ENCODE peak calls at places on chromosomes 6 and 20, in four cellular contexts. C is fibroblast of pulmonary artery; Z is hepatocyte; K is CD8-positive, alpha-beta T cell. N is an unnamed sample.

GRCh38 chr6:108944707-108945685 is 96.8 kb downstream of the ARMC2 start:
- DNase-seq in C (peak), Z (peak), K (no peak), N (no peak)

GRCh38 chr6:81909981-81910910 is 157.8 kb upstream of the TENT5A start:
- DNase-seq in C (no peak), Z (no peak), K (no peak), N (no peak)

GRCh38 chr6:87671555-87672029 is 30.4 kb downstream of the AKIRIN2 start:
- DNase-seq in C (no peak), Z (peak), K (no peak), N (no peak)

GRCh38 chr6:5279891-5280338 is 18.6 kb downstream of the FARS2 start:
- DNase-seq in C (no peak), Z (no peak), K (no peak), N (no peak)

GRCh38 chr20:41437836-41438235 is 71.2 kb upstream of the EMILIN3 start:
- DNase-seq in C (no peak), Z (no peak), K (no peak), N (no peak)

GRCh38 chr6:24148154-24148570 is 22.1 kb downstream of the NRSN1 start:
- DNase-seq in C (no peak), Z (peak), K (no peak), N (no peak)

GRCh38 chr6:155274533-155274932 is 10.7 kb downstream of the CLDN20 start:
- DNase-seq in C (peak), Z (no peak), K (no peak), N (no peak)

GRCh38 chr20:11847827-11848226 is 69.9 kb upstream of the BTBD3 start:
- DNase-seq in C (no peak), Z (no peak), K (no peak), N (no peak)

GRCh38 chr6:139278190-139278589 is 13.6 kb downstream of the TXLNB start:
- DNase-seq in C (no peak), Z (no peak), K (no peak), N (no peak)

GRCh38 chr6:27891300-27891913 is 20.8 kb downstream of the OR2B2 start:
- DNase-seq in C (no peak), Z (no peak), K (no peak), N (no peak)

GRCh38 chr20:6663751-6664388 is 103.6 kb upstream of the BMP2 start:
- DNase-seq in C (peak), Z (peak), K (no peak), N (no peak)

GRCh38 chr6:139126255-139126654 is 8.6 kb upstream of the HECA start:
- DNase-seq in C (peak), Z (no peak), K (peak), N (no peak)

GRCh38 chr6:75217203-75217602 is 11.3 kb upstream of the COL12A1 start:
- DNase-seq in C (peak), Z (no peak), K (no peak), N (no peak)

GRCh38 chr6:151002562-151002961 is 137.1 kb downstream of the MTHFD1L start:
- DNase-seq in C (no peak), Z (no peak), K (no peak), N (no peak)
- H3K4me3 ChIP-seq in C (no peak), Z (no peak), K (no peak), N (no peak)

GRCh38 chr6:158909938-158910337 is 90.1 kb downstream of the RSPH3 start:
- DNase-seq in C (no peak), Z (no peak), K (no peak), N (no peak)
- H3K4me3 ChIP-seq in C (no peak), Z (no peak), K (peak), N (no peak)

GRCh38 chr6:168037856-168038255 is 40.4 kb downstream of the KIF25 start:
- DNase-seq in C (no peak), Z (no peak), K (no peak), N (no peak)

GRCh38 chr6:168035098-168035660 is 37.7 kb downstream of the KIF25 start:
- DNase-seq in C (peak), Z (peak), K (no peak), N (no peak)

GRCh38 chr6:168034537-168034936 is 37.1 kb downstream of the KIF25 start:
- DNase-seq in C (no peak), Z (no peak), K (no peak), N (no peak)

GRCh38 chr6:168037242-168037641 is 39.8 kb downstream of the KIF25 start:
- DNase-seq in C (no peak), Z (no peak), K (no peak), N (no peak)

GRCh38 chr6:168035661-168036616 is 38.5 kb downstream of the KIF25 start:
- DNase-seq in C (peak), Z (peak), K (no peak), N (no peak)
- H3K4me3 ChIP-seq in C (peak), Z (peak), K (no peak), N (peak)

DNA sequence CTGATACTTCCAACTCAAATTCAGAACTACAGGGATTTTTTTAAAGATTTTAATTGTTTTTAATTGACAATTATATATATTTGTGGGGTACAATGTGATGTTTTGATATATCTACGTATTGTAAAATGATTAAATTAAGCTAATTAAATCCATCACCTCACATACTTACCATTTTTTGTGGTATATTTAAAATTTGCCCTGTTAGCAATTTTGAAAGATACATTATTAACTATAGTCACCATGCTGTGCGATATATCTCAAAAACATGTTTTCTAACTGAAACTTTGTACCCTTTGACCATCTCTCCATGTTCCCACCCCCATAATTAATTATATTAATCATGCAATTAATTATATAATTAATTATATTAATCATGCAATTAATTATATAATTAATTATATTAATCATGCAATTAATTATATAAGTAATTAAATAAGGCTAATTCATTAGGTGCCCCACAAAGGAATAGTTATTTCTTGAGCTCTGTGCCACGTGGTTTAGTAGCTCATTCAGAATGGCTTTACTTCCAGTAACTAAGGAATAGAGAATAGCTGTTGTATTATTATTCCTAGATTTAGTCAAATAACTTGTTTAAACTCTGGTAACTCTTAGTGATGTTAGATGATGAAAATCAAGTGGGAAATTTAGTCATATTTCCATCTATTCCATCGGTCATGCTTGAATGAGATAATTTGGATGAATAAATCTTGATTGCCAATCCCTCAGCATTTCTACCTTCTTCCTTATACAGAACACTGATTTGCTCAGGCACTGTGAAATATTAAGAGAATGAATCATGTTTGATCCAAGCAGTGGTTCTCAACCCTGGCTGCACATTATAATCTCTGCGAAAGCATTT is 25.1 kb downstream of the LOC128125822 start:
- DNase-seq in C (peak), Z (no peak), K (no peak), N (no peak)
- H3K4me3 ChIP-seq in C (no peak), Z (peak), K (peak), N (peak)

GRCh38 chr6:158161566-158162254 is 6.4 kb downstream of the SERAC1 start:
- DNase-seq in C (no peak), Z (no peak), K (no peak), N (no peak)
- H3K4me3 ChIP-seq in C (no peak), Z (no peak), K (no peak), N (no peak)

DNA sequence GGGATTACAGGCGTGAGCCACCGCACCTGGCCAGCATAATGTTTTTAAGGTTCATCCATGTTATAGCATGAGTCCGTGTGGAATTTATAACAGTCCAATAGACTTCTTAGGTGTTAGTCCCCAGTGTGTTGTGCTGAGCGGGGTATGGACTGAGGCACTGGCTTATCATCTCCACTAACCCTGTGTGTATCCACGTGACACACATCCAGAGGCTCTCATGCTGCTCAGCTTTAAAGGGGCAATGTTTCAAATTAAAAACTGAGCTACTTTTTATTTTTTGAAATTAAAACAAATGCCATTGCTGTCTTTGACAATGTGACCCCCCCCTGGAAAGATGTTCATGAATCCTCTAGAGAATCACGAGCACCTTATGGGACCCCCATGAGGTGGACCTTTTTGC is 54.3 kb upstream of the TRERF1 start:
- DNase-seq in C (no peak), Z (no peak), K (no peak), N (no peak)
- H3K4me3 ChIP-seq in C (no peak), Z (no peak), K (no peak), N (no peak)

DNA sequence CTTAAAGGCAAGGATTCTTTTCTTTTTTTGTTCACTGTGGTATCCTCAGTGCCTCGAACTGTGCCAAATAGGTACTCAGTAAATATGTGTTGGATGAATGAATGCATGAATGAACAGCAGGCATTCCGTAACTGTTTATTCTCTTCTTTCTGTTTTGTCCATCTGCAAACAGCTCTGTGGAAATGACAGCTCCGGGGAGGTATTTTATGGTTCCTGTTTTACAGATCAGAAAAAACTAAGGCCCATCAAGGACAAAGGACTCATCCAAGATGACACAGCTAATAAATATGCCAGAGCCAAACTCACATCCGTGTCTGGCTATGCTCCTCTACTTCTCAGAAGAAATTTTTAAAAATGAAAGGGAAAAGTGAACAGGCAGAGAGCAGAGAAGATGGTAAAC is 21.0 kb downstream of the JPH2 start:
- DNase-seq in C (peak), Z (no peak), K (no peak), N (no peak)
- H3K4me3 ChIP-seq in C (no peak), Z (no peak), K (no peak), N (no peak)

DNA sequence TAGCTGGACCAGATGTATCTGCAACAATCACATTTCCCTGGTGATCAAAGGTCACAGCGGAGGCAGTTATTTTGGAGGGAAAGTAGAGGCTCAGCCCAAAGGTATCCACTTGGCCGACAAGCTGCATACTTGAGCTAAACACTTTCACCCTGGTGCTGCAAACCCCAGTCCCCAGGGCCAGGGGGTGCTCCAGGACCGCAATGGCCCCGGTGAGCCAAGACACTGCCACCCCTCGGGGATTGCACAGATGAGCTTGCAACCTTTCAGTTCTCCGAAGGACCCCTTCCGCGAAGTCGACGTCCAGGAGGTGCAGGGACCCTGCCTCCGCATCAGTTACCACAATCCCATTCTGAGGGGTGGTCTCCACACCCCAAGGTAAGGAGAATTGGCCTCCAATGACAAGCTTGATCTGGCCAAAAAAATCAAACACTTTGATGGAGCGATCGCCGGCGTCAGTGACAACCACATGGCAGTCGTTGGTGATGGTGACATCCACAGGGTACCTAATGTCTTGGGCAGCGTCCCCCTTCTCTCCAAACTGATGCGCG is 823 bp downstream of the NHLRC1 start:
- DNase-seq in C (no peak), Z (no peak), K (no peak), N (no peak)
- H3K4me3 ChIP-seq in C (peak), Z (no peak), K (peak), N (no peak)

N was measured in iPS DF 6.9.